ENCODE peak calls at places on chromosomes 6 and 20, in five cellular contexts. P is BJ, V is osteocyte, W is fibroblast of lung, Z is mesothelial cell of epicardium. B is an unnamed sample.

GRCh38 chr6:16762547-16763477 is 1.6 kb upstream of the ATXN1 start:
- DNase-seq in P (peak; percentile 82), W (peak; percentile 92), Z (no peak), V (no peak), B (no peak)

GRCh38 chr20:5078399-5078958 is 41.3 kb downstream of the PCNA start:
- DNase-seq in W (peak; percentile 73), V (no peak), P (no peak), Z (no peak), B (no peak)

GRCh38 chr6:157561929-157562810 is 181.2 kb downstream of the ZDHHC14 start:
- DNase-seq in V (no peak), Z (no peak), W (no peak), P (no peak), B (no peak)

GRCh38 chr6:15793288-15793687 is 130.5 kb upstream of the DTNBP1 start:
- DNase-seq in Z (no peak), W (peak; percentile 2), P (peak; percentile 27), V (no peak), B (no peak)

GRCh38 chr20:5657190-5657872 is 92.9 kb upstream of the SHLD1 start:
- DNase-seq in W (peak; percentile 97), P (peak; percentile 73), Z (no peak), V (no peak), B (peak; percentile 85)

GRCh38 chr20:63536997-63537524 is at the start of gene PTK6:
- DNase-seq in W (no peak), Z (no peak), V (no peak), P (no peak), B (no peak)

GRCh38 chr6:3031857-3032256 is 32.2 kb downstream of the NQO2 start:
- DNase-seq in W (no peak), Z (no peak), V (no peak), P (no peak), B (no peak)

GRCh38 chr6:85255661-85256060 is 194.2 kb upstream of the NT5E start:
- DNase-seq in P (no peak), Z (no peak), W (no peak), V (no peak), B (no peak)

GRCh38 chr6:36914227-36914794 is 28.6 kb downstream of the C6orf89 start:
- DNase-seq in V (no peak), W (peak; percentile 34), P (no peak), Z (no peak), B (no peak)

GRCh38 chr6:12823847-12824246 is 107.3 kb downstream of the PHACTR1 start:
- DNase-seq in Z (no peak), P (no peak), V (no peak), W (no peak), B (no peak)

GRCh38 chr6:122153530-122153929 is 245.9 kb upstream of the HSF2 start:
- DNase-seq in Z (no peak), P (no peak), V (no peak), W (no peak), B (no peak)

GRCh38 chr20:51287628-51288413 is 254.7 kb downstream of the NFATC2 start:
- DNase-seq in V (no peak), P (no peak), W (no peak), Z (no peak), B (no peak)

GRCh38 chr6:4113623-4114022 is 21.8 kb downstream of the ECI2 start:
- DNase-seq in W (peak; percentile 31), Z (no peak), V (no peak), P (no peak), B (no peak)

GRCh38 chr6:57138026-57138425 is 34.1 kb upstream of the BAG2 start:
- DNase-seq in P (no peak), W (no peak), Z (no peak), V (no peak), B (no peak)

GRCh38 chr6:70208235-70208790 is 94.6 kb downstream of the COL9A1 start:
- DNase-seq in P (no peak), W (no peak), V (no peak), Z (no peak), B (no peak)

GRCh38 chr6:70215460-70215859 is 87.4 kb downstream of the COL9A1 start:
- DNase-seq in W (no peak), Z (no peak), P (no peak), V (no peak), B (no peak)

GRCh38 chr6:70210462-70210861 is 92.4 kb downstream of the COL9A1 start:
- DNase-seq in Z (no peak), W (peak; percentile 4), P (no peak), V (no peak), B (no peak)
- TF ChIP-seq CTCF in Z (peak; percentile 41), W (no peak), P (peak; percentile 26), V (peak; percentile 39), B (no peak)

GRCh38 chr6:38570750-38571149 is 69.0 kb downstream of the BTBD9 start:
- DNase-seq in P (no peak), Z (no peak), V (no peak), W (peak; percentile 61), B (no peak)
- TF ChIP-seq CTCF in P (peak; percentile 41), Z (peak; percentile 22), V (peak; percentile 62), W (no peak), B (peak; percentile 38)

GRCh38 chr6:54288476-54288875 is 19.8 kb upstream of the TINAG start:
- DNase-seq in Z (no peak), W (no peak), P (no peak), V (no peak), B (no peak)
- TF ChIP-seq CTCF in Z (no peak), W (no peak), P (no peak), V (no peak), B (no peak)

GRCh38 chr6:1667805-1668175 is 58.1 kb downstream of the FOXC1 start:
- DNase-seq in P (no peak), W (no peak), Z (no peak), V (no peak), B (no peak)
- TF ChIP-seq CTCF in P (no peak), W (no peak), Z (no peak), V (no peak), B (no peak)

GRCh38 chr6:137427670-137428290 is 66.4 kb downstream of the OLIG3 start:
- DNase-seq in W (no peak), V (no peak), Z (no peak), P (no peak), B (no peak)
- TF ChIP-seq CTCF in W (no peak), V (no peak), Z (no peak), P (no peak), B (no peak)

DNA sequence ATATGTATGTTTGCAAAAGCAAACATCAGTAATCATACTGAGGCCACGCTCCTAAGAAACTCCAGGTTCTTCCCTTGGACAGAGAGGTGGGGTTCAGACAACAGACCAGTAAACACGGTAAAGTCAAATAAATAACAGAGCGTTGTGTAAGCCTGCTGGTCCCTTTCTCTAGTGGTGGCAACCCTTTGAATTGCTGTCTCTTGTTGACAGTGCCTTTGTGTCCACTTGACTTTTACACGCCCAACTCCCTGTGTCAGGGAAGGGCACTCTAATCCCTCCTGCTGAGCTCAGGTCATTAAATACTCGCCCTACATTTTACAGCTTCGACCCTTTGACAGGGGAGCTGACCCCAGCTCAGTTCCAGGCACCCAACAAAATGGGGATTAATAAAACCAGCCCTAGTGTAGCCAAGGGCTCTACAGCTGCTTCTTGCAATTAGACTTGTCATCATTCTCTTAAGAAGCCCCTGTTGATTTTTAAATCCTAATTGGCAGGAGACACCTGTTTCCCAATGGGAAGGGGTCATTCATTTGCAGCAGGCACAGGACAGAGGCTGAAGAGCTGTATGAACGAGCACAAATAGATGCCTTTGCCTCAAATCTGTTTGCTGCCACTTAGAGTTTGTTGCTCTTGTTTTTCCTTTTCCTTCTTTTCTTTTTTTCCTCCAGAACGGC is 308.2 kb downstream of the EYA4 start:
- DNase-seq in V (no peak), W (no peak), P (no peak), Z (no peak), B (no peak)
- TF ChIP-seq CTCF in V (no peak), W (no peak), P (no peak), Z (no peak), B (no peak)

GRCh38 chr6:161959072-161959471 is 685.2 kb upstream of the AGPAT4 start:
- DNase-seq in V (no peak), Z (no peak), P (no peak), W (no peak), B (no peak)

GRCh38 chr6:161961796-161962195 is 687.9 kb upstream of the AGPAT4 start:
- DNase-seq in V (no peak), P (no peak), Z (no peak), W (no peak), B (no peak)

GRCh38 chr6:161961046-161961445 is 687.2 kb upstream of the AGPAT4 start:
- DNase-seq in Z (no peak), P (no peak), W (no peak), V (no peak), B (no peak)

GRCh38 chr6:161963634-161964244 is 689.9 kb upstream of the AGPAT4 start:
- DNase-seq in V (no peak), Z (no peak), W (no peak), P (no peak), B (no peak)

GRCh38 chr6:161963181-161963580 is 689.3 kb upstream of the AGPAT4 start:
- DNase-seq in Z (no peak), W (no peak), V (no peak), P (no peak), B (no peak)
- TF ChIP-seq CTCF in Z (no peak), W (no peak), V (no peak), P (no peak), B (no peak)

GRCh38 chr6:10033223-10033829 is 381.5 kb downstream of the TFAP2A start:
- DNase-seq in P (no peak), Z (no peak), V (no peak), W (no peak), B (peak; percentile 35)

GRCh38 chr6:10028202-10028601 is 386.7 kb downstream of the TFAP2A start:
- DNase-seq in V (no peak), W (no peak), P (no peak), Z (no peak), B (no peak)

DNA sequence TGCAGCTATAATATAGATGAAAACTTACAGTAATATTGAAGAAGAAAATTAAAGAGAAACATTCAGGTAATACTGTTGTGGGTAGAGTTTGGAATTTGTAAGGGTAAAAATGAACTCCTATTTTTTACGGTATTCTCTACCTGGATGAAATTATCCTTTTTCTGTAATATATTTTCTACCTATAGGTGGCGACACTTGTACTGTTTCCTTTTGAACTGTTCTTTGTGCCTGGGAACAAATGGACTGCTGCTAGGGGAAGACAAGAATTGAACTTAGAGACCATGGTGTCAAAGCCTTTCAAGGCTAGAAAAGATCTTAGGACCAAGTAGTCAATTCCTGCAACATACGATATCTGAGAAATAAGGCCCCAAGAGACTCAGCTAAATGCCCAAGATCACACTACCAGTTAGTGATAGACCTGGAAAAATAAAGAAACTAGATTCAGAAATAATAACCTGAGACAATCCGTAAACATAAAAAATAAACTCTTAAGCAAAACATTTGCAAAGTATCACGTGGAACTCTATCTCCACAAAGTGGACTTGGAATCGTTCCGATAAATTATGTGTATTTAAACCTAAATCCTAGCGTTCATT is 383.8 kb downstream of the TFAP2A start:
- DNase-seq in V (no peak), W (no peak), Z (no peak), P (no peak), B (no peak)
- TF ChIP-seq CTCF in V (peak; percentile 61), W (peak; percentile 15), Z (peak; percentile 84), P (peak; percentile 51), B (peak; percentile 35)

B was measured in AG09319.